ENCODE peak calls at places on chromosome 14, in seven cellular contexts. C, T, J, B, D, S and M are unnamed samples.

GRCh38 chr14:32205554-32205953 is 2.5 kb upstream of the RNU6-8 start:
- DNase-seq in B (no peak), S (no peak), D (no peak), J (no peak), T (no peak), C (no peak), M (no peak)

GRCh38 chr14:70887207-70888150 is 19.8 kb upstream of the PCNX1 start:
- DNase-seq in S (no peak), J (no peak), C (no peak), T (no peak), D (no peak), B (peak; percentile 71), M (peak; percentile 54)

GRCh38 chr14:93734086-93734822 is 54.0 kb downstream of the PRIMA1 start:
- DNase-seq in T (no peak), J (peak; percentile 50), S (peak; percentile 85), C (no peak), B (no peak), D (no peak), M (no peak)

GRCh38 chr14:51410846-51411245 is 170.8 kb downstream of the TMX1 start:
- DNase-seq in J (no peak), D (no peak), T (no peak), B (no peak), C (no peak), S (no peak), M (no peak)

GRCh38 chr14:58072288-58073071 is 79.5 kb downstream of the ARMH4 start:
- DNase-seq in T (no peak), S (peak; percentile 65), C (peak; percentile 68), B (peak; percentile 13), D (peak; percentile 80), J (peak; percentile 77), M (peak; percentile 44)

GRCh38 chr14:51828017-51828797 is 32.2 kb upstream of the GNG2 start:
- DNase-seq in S (no peak), T (peak; percentile 84), C (no peak), B (peak; percentile 74), J (peak; percentile 25), D (peak; percentile 17), M (peak; percentile 91)

GRCh38 chr14:64092940-64093339 is 201.2 kb downstream of the ESR2 start:
- DNase-seq in T (peak; percentile 87), J (no peak), S (no peak), C (no peak), B (no peak), D (no peak), M (no peak)

GRCh38 chr14:69553221-69553620 is 21.4 kb downstream of the CCDC177 start:
- DNase-seq in B (no peak), T (peak; percentile 76), S (no peak), C (no peak), J (no peak), D (peak; percentile 65), M (peak; percentile 58)

GRCh38 chr14:103008768-103009342 is 48.5 kb downstream of the CDC42BPB start:
- DNase-seq in C (peak; percentile 53), D (no peak), T (peak; percentile 67), S (no peak), J (no peak), B (no peak), M (no peak)

GRCh38 chr14:33796356-33796755 is 154.5 kb downstream of the EGLN3 start:
- DNase-seq in D (no peak), B (no peak), C (no peak), S (no peak), J (no peak), T (no peak), M (no peak)

GRCh38 chr14:94000267-94000666 is 3.2 kb downstream of the CCDC197 start:
- DNase-seq in C (no peak), T (no peak), J (no peak), S (no peak), B (no peak), D (no peak), M (no peak)

GRCh38 chr14:89486505-89486904 is 69.5 kb upstream of the FOXN3 start:
- DNase-seq in J (no peak), T (no peak), D (no peak), C (no peak), S (no peak), B (no peak), M (no peak)

GRCh38 chr14:72478397-72479025 is 415.4 kb downstream of the DPF3 start:
- DNase-seq in J (no peak), C (no peak), B (no peak), S (no peak), D (no peak), T (no peak), M (no peak)

GRCh38 chr14:22262881-22263280 is 326.1 kb downstream of the DAD1 start:
- DNase-seq in J (no peak), B (no peak), S (no peak), C (no peak), D (no peak), T (peak; percentile 76), M (no peak)

GRCh38 chr14:68191567-68192321 is 372.2 kb downstream of the RAD51B start:
- DNase-seq in D (peak; percentile 67), S (no peak), T (peak; percentile 90), B (no peak), C (no peak), J (no peak), M (peak; percentile 91)

GRCh38 chr14:73725116-73726024 is 11.2 kb upstream of the PNMA1 start:
- DNase-seq in D (peak; percentile 25), S (no peak), C (no peak), B (no peak), T (no peak), J (no peak), M (no peak)

GRCh38 chr14:75249251-75249957 is 29.2 kb upstream of the FOS start:
- DNase-seq in J (peak; percentile 21), B (peak; percentile 94), C (no peak), S (no peak), D (no peak), T (peak; percentile 72), M (no peak)

GRCh38 chr14:101370593-101371569 is 190.4 kb upstream of the DIO3 start:
- DNase-seq in B (no peak), T (no peak), J (no peak), C (no peak), D (no peak), S (no peak), M (no peak)

GRCh38 chr14:65810326-65810725 is 397.8 kb downstream of the FUT8 start:
- DNase-seq in T (no peak), D (no peak), J (peak; percentile 66), S (no peak), B (no peak), C (peak; percentile 69), M (no peak)

GRCh38 chr14:61813101-61813596 is 50.9 kb downstream of the SNAPC1 start:
- DNase-seq in B (no peak), C (no peak), D (no peak), J (peak; percentile 27), T (no peak), S (peak; percentile 76), M (peak; percentile 5)

GRCh38 chr14:61812347-61813100 is 50.3 kb downstream of the SNAPC1 start:
- DNase-seq in T (no peak), D (peak; percentile 32), C (peak; percentile 29), J (peak; percentile 72), B (no peak), S (peak; percentile 67), M (peak; percentile 3)

DNA sequence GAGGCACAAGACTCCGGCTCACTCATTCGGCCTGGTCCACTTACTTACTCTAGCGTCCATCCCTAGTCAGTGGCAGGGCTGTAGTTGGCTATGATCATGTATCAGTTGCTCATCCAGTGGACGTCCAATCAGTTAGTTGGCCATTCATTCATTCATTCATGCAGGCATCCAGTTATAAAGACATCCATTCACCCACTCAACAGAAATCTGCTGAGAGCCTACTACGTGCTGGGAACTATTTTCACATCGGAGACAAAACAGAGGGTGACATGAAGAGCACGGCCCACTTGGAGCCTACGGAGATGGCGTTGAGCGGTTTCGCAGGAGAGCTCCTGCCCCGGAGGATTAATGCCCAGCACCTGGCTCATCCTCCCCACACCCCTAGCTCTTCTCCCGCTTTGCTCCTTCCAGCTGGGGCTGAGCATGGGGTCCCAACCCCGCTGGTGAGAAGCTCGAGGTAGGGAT is 49.7 kb downstream of the SNAPC1 start:
- DNase-seq in S (no peak), T (no peak), B (no peak), J (no peak), D (no peak), C (no peak), M (no peak)
- TF ChIP-seq EZH2 in S (no peak), T (no peak), B (no peak), J (no peak), D (no peak), C (no peak), M (peak; percentile 56)

GRCh38 chr14:91350813-91351507 is 66.7 kb downstream of the CCDC88C start:
- DNase-seq in S (no peak), C (no peak), B (peak; percentile 91), D (no peak), J (no peak), T (no peak), M (no peak)

GRCh38 chr14:91351508-91351853 is 66.1 kb downstream of the CCDC88C start:
- DNase-seq in B (no peak), C (no peak), T (no peak), D (no peak), S (no peak), J (no peak), M (no peak)

GRCh38 chr14:91348861-91349465 is 68.7 kb downstream of the CCDC88C start:
- DNase-seq in J (no peak), C (no peak), B (no peak), S (no peak), T (no peak), D (no peak), M (no peak)

GRCh38 chr14:91350483-91350812 is 67.2 kb downstream of the CCDC88C start:
- DNase-seq in D (no peak), S (no peak), T (no peak), C (no peak), B (no peak), J (no peak), M (no peak)

GRCh38 chr14:91349481-91350074 is 68.0 kb downstream of the CCDC88C start:
- DNase-seq in D (no peak), J (no peak), C (no peak), S (no peak), T (no peak), B (peak; percentile 85), M (no peak)
- H4K20me1 ChIP-seq in D (no peaks in the 10 kb centered on the region), J (peaks cover 47% of the 10 kb centered on the region), C (no peaks in the 10 kb centered on the region), S (peaks cover 6% of the 10 kb centered on the region), T (no peaks in the 10 kb centered on the region), B (no peaks in the 10 kb centered on the region), M (no peaks in the 10 kb centered on the region)

GRCh38 chr14:19975291-19975690 is at the start of gene OR4K15:
- DNase-seq in S (no peak), B (no peak), D (no peak), T (no peak), J (no peak), C (no peak), M (no peak)
- H3K9me3 ChIP-seq in S (peaks cover 15% of the 10 kb centered on the region), B (no peaks in the 10 kb centered on the region), D (no peaks in the 10 kb centered on the region), T (no peaks in the 10 kb centered on the region), J (peaks cover 5% of the 10 kb centered on the region), C (no peaks in the 10 kb centered on the region), M (peaks cover 11% of the 10 kb centered on the region)

GRCh38 chr14:78921856-78922255 is 751.7 kb downstream of the NRXN3 start:
- DNase-seq in B (no peak), T (peak; percentile 60), J (no peak), S (no peak), C (peak; percentile 92), D (no peak), M (no peak)

DNA sequence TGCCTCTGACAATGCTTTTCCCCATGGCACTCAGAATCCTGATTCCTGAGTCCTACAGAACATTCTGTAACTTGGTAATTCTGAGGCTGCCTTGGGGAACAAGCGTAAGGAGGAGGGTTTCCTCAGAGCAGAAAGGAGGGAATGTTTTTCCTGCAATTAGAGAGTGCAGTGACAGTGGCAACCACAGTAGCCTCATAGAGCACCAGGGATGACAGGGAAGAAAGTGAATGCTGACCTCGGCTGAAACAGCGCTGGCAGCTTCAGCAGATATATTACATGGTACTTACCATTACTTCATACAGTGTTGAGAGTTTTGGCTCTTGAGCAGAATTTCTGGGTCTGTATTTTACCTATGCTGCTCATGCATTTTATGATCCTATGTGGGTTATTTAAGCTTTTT is 757.1 kb downstream of the NRXN3 start:
- DNase-seq in T (no peak), D (no peak), J (peak; percentile 8), C (no peak), S (no peak), B (no peak), M (no peak)
- TF ChIP-seq EZH2 in T (no peak), D (no peak), J (no peak), C (no peak), S (no peak), B (no peak), M (no peak)